ENCODE peak calls at places on chromosome 20, in nine cellular contexts. W is T1000; F is ELR; H is activated T-cell treated with anti-CD3 and anti-CD28 coated beads, Interleukin-2, amount 50 U/mL, for 4 hours; R is glutamatergic neuron; U is body of pancreas; G is effector memory CD8-positive, alpha-beta T cell; N is NCI-H774; P is M059J. M is an unnamed sample.

GRCh38 chr20:44056010-44056698 is 130.8 kb downstream of the JPH2 start:
- DNase-seq in W (no peak), F (peak), H (peak), R (peak), U (no peak), G (peak), N (no peak), P (peak), M (peak)

GRCh38 chr20:1696521-1697209 is 39.1 kb upstream of the SIRPG start:
- DNase-seq in W (no peak), F (no peak), H (no peak), R (no peak), U (no peak), G (peak), N (no peak), P (peak), M (no peak)

GRCh38 chr20:44733341-44734069 is 12.2 kb upstream of the KCNK15 start:
- DNase-seq in W (peak), F (peak), H (peak), R (peak), U (peak), G (peak), N (peak), P (peak), M (peak)

GRCh38 chr20:45487231-45487635 is 17.7 kb downstream of the WFDC2 start:
- DNase-seq in W (no peak), F (no peak), H (no peak), R (peak), U (no peak), G (no peak), N (no peak), P (no peak), M (no peak)

GRCh38 chr20:2829376-2829775 is 11.1 kb downstream of the PCED1A start:
- DNase-seq in W (no peak), F (no peak), H (no peak), R (no peak), U (no peak), G (no peak), N (no peak), P (no peak), M (no peak)

GRCh38 chr20:34680586-34680985 is 3.7 kb upstream of the PIGU start:
- DNase-seq in W (no peak), F (no peak), H (no peak), R (no peak), U (no peak), G (no peak), N (no peak), P (no peak), M (no peak)

GRCh38 chr20:1363522-1363921 is 29.3 kb downstream of the FKBP1A start:
- DNase-seq in W (no peak), F (no peak), H (no peak), R (no peak), U (no peak), G (no peak), N (no peak), P (no peak), M (no peak)

GRCh38 chr20:36181934-36182603 is 27.5 kb downstream of the EPB41L1 start:
- DNase-seq in W (no peak), F (peak), H (no peak), R (no peak), U (no peak), G (no peak), N (no peak), P (peak), M (no peak)

GRCh38 chr20:49323622-49324238 is 45.9 kb upstream of the ZNFX1 start:
- DNase-seq in W (no peak), F (peak), H (peak), R (no peak), U (no peak), G (peak), N (no peak), P (peak), M (no peak)

GRCh38 chr20:2767768-2768631 is 32.4 kb downstream of the CPXM1 start:
- DNase-seq in W (no peak), F (no peak), H (no peak), R (no peak), U (peak), G (no peak), N (no peak), P (peak), M (no peak)

GRCh38 chr20:38812182-38812581 is 6.7 kb downstream of the PPP1R16B start:
- DNase-seq in W (no peak), F (no peak), H (no peak), R (no peak), U (no peak), G (no peak), N (no peak), P (no peak), M (no peak)

GRCh38 chr20:62368629-62369507 is 1.8 kb upstream of the LAMA5 start:
- DNase-seq in W (peak), F (peak), H (no peak), R (peak), U (peak), G (no peak), N (no peak), P (peak), M (no peak)

GRCh38 chr20:9514461-9515210 is at the start of gene LAMP5:
- DNase-seq in W (no peak), F (peak), H (no peak), R (peak), U (no peak), G (no peak), N (no peak), P (peak), M (no peak)

GRCh38 chr20:16265334-16265733 is 307.9 kb downstream of the KIF16B start:
- DNase-seq in W (no peak), F (no peak), H (no peak), R (no peak), U (no peak), G (no peak), N (no peak), P (no peak), M (no peak)

GRCh38 chr20:44576297-44576696 is 6.1 kb upstream of the PKIG start:
- DNase-seq in W (no peak), F (peak), H (no peak), R (no peak), U (no peak), G (no peak), N (no peak), P (peak), M (no peak)

GRCh38 chr20:23131766-23132165 is 45.6 kb upstream of the CD93 start:
- DNase-seq in W (no peak), F (no peak), H (no peak), R (no peak), U (no peak), G (no peak), N (no peak), P (peak), M (no peak)

GRCh38 chr20:59217794-59218193 is 54.2 kb downstream of the ZNF831 start:
- DNase-seq in W (no peak), F (no peak), H (no peak), R (no peak), U (no peak), G (no peak), N (no peak), P (no peak), M (no peak)

GRCh38 chr20:22920898-22921297 is 114.2 kb upstream of the SSTR4 start:
- DNase-seq in W (no peak), F (no peak), H (no peak), R (no peak), U (no peak), G (no peak), N (peak), P (peak), M (no peak)

GRCh38 chr20:10040070-10040970 is 5.5 kb downstream of the ANKEF1 start:
- DNase-seq in W (peak), F (peak), H (no peak), R (no peak), U (no peak), G (no peak), N (no peak), P (peak), M (peak)

M was measured in LoVo.